ENCODE peak calls at places on chromosome 16, in eight cellular contexts. T, E, S, Z, L, X, N and O are unnamed samples.

GRCh38 chr16:85302018-85302847 is 190.0 kb upstream of the CIBAR2 start:
- DNase-seq in L (no peak), N (no peak), T (no peak), X (no peak), Z (no peak), S (peak; percentile 90), E (no peak), O (no peak)

GRCh38 chr16:30470632-30471007 is 1.9 kb upstream of the ITGAL start:
- DNase-seq in N (no peak), T (no peak), E (no peak), Z (no peak), X (no peak), S (no peak), L (no peak), O (no peak)

GRCh38 chr16:49742428-49743205 is 113.3 kb downstream of the ZNF423 start:
- DNase-seq in N (no peak), E (no peak), Z (no peak), S (no peak), L (no peak), T (no peak), X (no peak), O (no peak)

GRCh38 chr16:68452176-68452575 is 3.9 kb upstream of the SMPD3 start:
- DNase-seq in T (no peak), L (no peak), N (no peak), S (no peak), X (no peak), Z (no peak), E (no peak), O (no peak)

GRCh38 chr16:69040144-69040909 is 65.1 kb upstream of the HAS3 start:
- DNase-seq in N (no peak), L (no peak), Z (no peak), E (no peak), X (no peak), S (peak; percentile 36), T (no peak), O (no peak)

GRCh38 chr16:30376508-30376907 is 1.9 kb downstream of the MYL11 start:
- DNase-seq in E (no peak), X (no peak), T (no peak), Z (no peak), N (no peak), L (no peak), S (no peak), O (no peak)

GRCh38 chr16:69820926-69821541 is 58.9 kb downstream of the WWP2 start:
- DNase-seq in X (no peak), T (no peak), L (peak; percentile 61), S (no peak), N (no peak), E (no peak), Z (no peak), O (peak; percentile 91)

GRCh38 chr16:48193846-48194245 is 38.1 kb upstream of the ABCC12 start:
- DNase-seq in Z (no peak), N (no peak), T (no peak), S (no peak), L (no peak), X (no peak), E (no peak), O (no peak)

GRCh38 chr16:79372504-79373184 is 227.9 kb downstream of the MAF start:
- DNase-seq in X (no peak), Z (no peak), S (peak; percentile 86), N (no peak), T (no peak), E (peak; percentile 56), L (no peak), O (no peak)

GRCh38 chr16:74035816-74036215 is 260.8 kb upstream of the PSMD7 start:
- DNase-seq in N (peak; percentile 15), S (no peak), T (no peak), E (no peak), X (no peak), L (no peak), Z (no peak), O (no peak)

GRCh38 chr16:22386976-22387375 is 12.6 kb upstream of the CDR2 start:
- DNase-seq in X (no peak), Z (no peak), E (no peak), S (peak; percentile 82), L (no peak), N (no peak), T (no peak), O (no peak)

GRCh38 chr16:56990407-56991286 is 1.3 kb downstream of the NLRC5 start:
- DNase-seq in E (no peak), X (no peak), T (no peak), Z (no peak), S (no peak), L (no peak), N (no peak), O (no peak)

GRCh38 chr16:75065808-75066149 is 50.8 kb downstream of the LDHD start:
- DNase-seq in N (no peak), T (no peak), X (no peak), E (no peak), S (no peak), L (no peak), Z (no peak), O (no peak)

GRCh38 chr16:23491490-23492391 is 18.6 kb downstream of the GGA2 start:
- DNase-seq in S (no peak), L (no peak), N (no peak), T (no peak), Z (no peak), E (no peak), X (no peak), O (no peak)

GRCh38 chr16:75805946-75806345 is 79.7 kb upstream of the CPHXL start:
- DNase-seq in S (no peak), L (no peak), N (no peak), X (no peak), E (no peak), T (no peak), Z (no peak), O (no peak)

GRCh38 chr16:50463581-50464324 is 84.4 kb upstream of the NKD1 start:
- DNase-seq in T (no peak), N (no peak), X (no peak), Z (no peak), L (no peak), S (no peak), E (no peak), O (peak; percentile 29)

GRCh38 chr16:82509636-82510035 is 117.1 kb upstream of the CDH13 start:
- DNase-seq in L (no peak), Z (no peak), T (no peak), N (no peak), S (no peak), E (no peak), X (no peak), O (no peak)

GRCh38 chr16:51852892-51853291 is 694.1 kb downstream of the TOX3 start:
- DNase-seq in N (no peak), X (no peak), L (no peak), S (no peak), T (no peak), E (no peak), Z (no peak), O (no peak)

GRCh38 chr16:21646721-21647561 is 5.5 kb downstream of the IGSF6 start:
- DNase-seq in N (no peak), X (peak; percentile 50), S (peak; percentile 86), L (no peak), E (peak; percentile 61), Z (no peak), T (no peak), O (no peak)

GRCh38 chr16:68306633-68307032 is 4.1 kb downstream of the SLC7A6OS start:
- DNase-seq in T (no peak), N (no peak), L (no peak), E (no peak), Z (no peak), S (no peak), X (no peak), O (no peak)

GRCh38 chr16:9318764-9319163 is 227.3 kb downstream of the HAPSTR1 start:
- DNase-seq in S (no peak), L (no peak), Z (no peak), N (no peak), E (no peak), X (no peak), T (no peak), O (no peak)

DNA sequence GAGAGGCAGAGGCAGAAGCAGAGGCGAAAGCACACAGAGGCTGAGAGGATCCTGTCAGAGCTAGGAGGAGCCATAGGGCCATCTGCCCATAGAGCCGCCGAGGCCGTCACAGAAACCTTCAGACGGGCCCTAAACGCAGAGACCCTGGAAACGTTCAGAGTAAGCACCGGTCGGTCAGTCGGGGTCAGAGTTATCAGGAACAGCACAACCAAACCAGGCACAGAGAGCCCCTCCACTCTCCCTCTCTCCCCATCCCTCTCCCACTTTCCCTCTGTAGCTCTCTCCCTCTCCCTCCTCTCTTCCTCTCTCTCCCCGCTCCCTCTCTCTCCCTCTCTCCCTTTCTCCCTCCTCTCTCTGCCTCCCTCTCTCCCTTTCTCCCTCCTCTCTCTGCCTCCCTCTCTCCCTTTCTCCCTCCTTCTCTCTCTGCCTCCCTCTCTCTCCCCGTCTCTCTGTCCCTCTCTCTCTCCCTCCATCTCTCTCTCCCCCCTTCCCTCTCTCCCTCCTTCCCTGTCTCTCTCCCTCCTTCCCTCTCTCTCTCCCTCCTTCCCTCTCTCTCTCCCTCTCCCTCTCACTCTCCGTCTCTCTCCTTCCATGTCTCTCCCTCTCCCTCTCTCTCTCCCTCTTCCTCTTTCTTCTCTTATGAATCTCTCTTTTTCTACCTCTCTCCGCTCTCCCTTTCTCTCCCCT is 138.9 kb downstream of the C16orf95 start:
- DNase-seq in X (no peak), E (no peak), N (no peak), T (no peak), S (peak; percentile 60), L (peak; percentile 32), Z (no peak), O (no peak)
- H3K27me3 ChIP-seq in X (peaks cover 5% of the 10 kb centered on the region), E (no peaks in the 10 kb centered on the region), N (peaks cover 13% of the 10 kb centered on the region), T (no peaks in the 10 kb centered on the region), S (no peaks in the 10 kb centered on the region), L (no peaks in the 10 kb centered on the region), Z (no peaks in the 10 kb centered on the region), O (no peaks in the 10 kb centered on the region)

DNA sequence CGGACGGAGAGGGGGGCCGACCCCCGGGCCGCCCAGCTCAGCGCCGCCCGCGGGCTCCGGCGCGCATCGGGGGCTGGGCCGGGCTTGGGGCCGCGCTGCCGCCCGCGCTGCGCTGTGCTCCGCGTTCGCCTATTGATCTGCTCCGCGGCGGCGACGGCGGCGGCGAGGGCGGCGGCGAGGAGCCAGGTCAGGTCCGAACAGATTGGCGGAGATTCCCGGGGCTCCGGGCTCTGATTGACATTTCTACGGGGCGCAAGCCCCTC is 589 bp downstream of the IRX3 start:
- DNase-seq in E (no peak), X (no peak), S (no peak), T (no peak), Z (no peak), N (no peak), L (no peak), O (no peak)
- H3K27me3 ChIP-seq in E (peaks cover 23% of the 10 kb centered on the region), X (peaks cover 82% of the 10 kb centered on the region), S (peaks cover 44% of the 10 kb centered on the region), T (peaks cover 95% of the 10 kb centered on the region), Z (peaks cover 27% of the 10 kb centered on the region), N (peaks cover 81% of the 10 kb centered on the region), L (no peaks in the 10 kb centered on the region), O (no peaks in the 10 kb centered on the region)

DNA sequence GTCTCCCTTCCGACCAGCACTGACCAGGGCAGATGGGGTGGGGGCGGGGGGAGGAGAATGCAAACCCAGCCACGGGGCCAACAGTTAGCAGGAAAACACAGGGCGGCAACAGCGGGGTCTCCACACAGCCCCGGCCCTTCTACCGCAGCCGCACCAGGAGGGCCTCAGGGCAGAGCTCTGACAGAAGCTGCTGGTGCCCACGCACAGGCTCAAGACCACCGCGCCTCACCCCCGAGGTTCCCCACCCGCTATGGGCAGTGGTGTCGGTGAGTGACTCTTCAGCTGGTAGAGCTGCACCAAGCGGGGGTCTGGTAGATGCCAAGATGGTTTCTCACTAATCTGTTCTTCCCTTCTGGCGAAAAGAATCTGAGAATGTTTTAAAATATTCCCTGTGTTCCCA is 16.1 kb downstream of the HAGH start:
- DNase-seq in Z (no peak), X (no peak), T (no peak), L (no peak), S (no peak), E (no peak), N (no peak), O (no peak)
- H3K27me3 ChIP-seq in Z (no peaks in the 10 kb centered on the region), X (no peaks in the 10 kb centered on the region), T (no peaks in the 10 kb centered on the region), L (no peaks in the 10 kb centered on the region), S (no peaks in the 10 kb centered on the region), E (no peaks in the 10 kb centered on the region), N (no peaks in the 10 kb centered on the region), O (no peaks in the 10 kb centered on the region)

GRCh38 chr16:4570086-4570485 is 13.9 kb downstream of the C16orf96 start:
- DNase-seq in N (no peak), E (no peak), Z (no peak), L (no peak), T (no peak), X (no peak), S (no peak), O (no peak)
- H3K27me3 ChIP-seq in N (no peaks in the 10 kb centered on the region), E (no peaks in the 10 kb centered on the region), Z (no peaks in the 10 kb centered on the region), L (no peaks in the 10 kb centered on the region), T (no peaks in the 10 kb centered on the region), X (no peaks in the 10 kb centered on the region), S (peaks cover 9% of the 10 kb centered on the region), O (no peaks in the 10 kb centered on the region)